ENCODE peak calls at places on chromosomes 12 and 14, in five cellular contexts. H is psoas muscle, Z is heart left ventricle, S is PC-9, L is OCI-LY7. Q is an unnamed sample.

GRCh38 chr12:123171967-123172366 is 21.1 kb upstream of the PITPNM2 start:
- DNase-seq in H (no peak), Z (no peak), S (no peak), L (no peak), Q (peak; percentile 84)

GRCh38 chr12:18158774-18159557 is 69.0 kb upstream of the RERGL start:
- DNase-seq in H (no peak), Z (no peak), S (peak; percentile 27), L (peak; percentile 65), Q (no peak)

GRCh38 chr12:97223419-97223818 is 239.2 kb upstream of the RMST start:
- DNase-seq in H (no peak), Z (no peak), S (no peak), L (no peak), Q (no peak)

GRCh38 chr14:94936411-94936892 is 166.5 kb upstream of the GSC start:
- DNase-seq in H (peak; percentile 78), Z (peak; percentile 69), S (no peak), L (no peak), Q (no peak)

GRCh38 chr12:53174881-53175491 is 5.5 kb upstream of the ZNF740 start:
- DNase-seq in H (no peak), Z (no peak), S (peak; percentile 21), L (peak; percentile 38), Q (peak; percentile 95)

GRCh38 chr12:68317047-68317667 is 15.0 kb downstream of the MDM1 start:
- DNase-seq in H (no peak), Z (peak; percentile 44), S (peak; percentile 2), L (peak; percentile 72), Q (no peak)

GRCh38 chr12:104446646-104447415 is 9.9 kb upstream of the CHST11 start:
- DNase-seq in H (no peak), Z (no peak), S (no peak), L (no peak), Q (no peak)

GRCh38 chr14:91901449-91902250 is 34.3 kb upstream of the TC2N start:
- DNase-seq in H (peak; percentile 74), Z (no peak), S (no peak), L (no peak), Q (no peak)

GRCh38 chr12:6065131-6065871 is 59.2 kb downstream of the VWF start:
- DNase-seq in H (no peak), Z (no peak), S (peak; percentile 72), L (no peak), Q (no peak)

GRCh38 chr12:29320295-29321090 is 60.5 kb downstream of the ERGIC2 start:
- DNase-seq in H (no peak), Z (no peak), S (no peak), L (no peak), Q (no peak)

GRCh38 chr12:116708826-116709756 is 28.8 kb downstream of the SPRING1 start:
- DNase-seq in H (no peak), Z (peak; percentile 37), S (peak; percentile 60), L (peak; percentile 82), Q (peak; percentile 46)

GRCh38 chr14:89137514-89138163 is 279.4 kb downstream of the FOXN3 start:
- DNase-seq in H (peak; percentile 64), Z (peak; percentile 12), S (peak; percentile 79), L (no peak), Q (no peak)

GRCh38 chr12:131121705-131122405 is 168.1 kb downstream of the ADGRD1 start:
- DNase-seq in H (no peak), Z (no peak), S (no peak), L (no peak), Q (no peak)

GRCh38 chr14:71235865-71236264 is 328.6 kb downstream of the PCNX1 start:
- DNase-seq in H (no peak), Z (peak; percentile 54), S (no peak), L (no peak), Q (no peak)

GRCh38 chr14:54420478-54421116 is 20.6 kb downstream of the CNIH1 start:
- DNase-seq in H (no peak), Z (peak; percentile 25), S (peak; percentile 43), L (peak; percentile 35), Q (no peak)

GRCh38 chr12:29343022-29343799 is 37.8 kb downstream of the ERGIC2 start:
- DNase-seq in H (no peak), Z (no peak), S (no peak), L (no peak), Q (no peak)

GRCh38 chr14:33848706-33849454 is 102.0 kb downstream of the EGLN3 start:
- DNase-seq in H (peak; percentile 68), Z (peak; percentile 62), S (peak; percentile 77), L (peak; percentile 7), Q (peak; percentile 36)

GRCh38 chr12:53984901-53985357 is at the start of gene HOXC10:
- DNase-seq in H (peak; percentile 98), Z (peak; percentile 50), S (peak; percentile 77), L (peak; percentile 95), Q (no peak)

GRCh38 chr12:75923964-75924666 is 107.5 kb downstream of the PHLDA1 start:
- DNase-seq in H (no peak), Z (no peak), S (no peak), L (peak; percentile 12), Q (no peak)

GRCh38 chr12:76024942-76025600 is 6.5 kb downstream of the PHLDA1 start:
- DNase-seq in H (no peak), Z (no peak), S (no peak), L (no peak), Q (no peak)

GRCh38 chr14:97634786-97635185 is 837.6 kb downstream of the VRK1 start:
- DNase-seq in H (no peak), Z (no peak), S (no peak), L (no peak), Q (no peak)

GRCh38 chr14:93960108-93960475 is 16.3 kb downstream of the ASB2 start:
- DNase-seq in H (no peak), Z (no peak), S (no peak), L (peak; percentile 50), Q (no peak)

GRCh38 chr12:42402821-42403411 is 76.9 kb downstream of the PPHLN1 start:
- DNase-seq in H (no peak), Z (no peak), S (no peak), L (no peak), Q (no peak)

GRCh38 chr12:110960795-110961194 is 40.4 kb upstream of the MYL2 start:
- DNase-seq in H (no peak), Z (no peak), S (no peak), L (no peak), Q (no peak)

GRCh38 chr12:64882687-64883086 is 58.2 kb downstream of the TBC1D30 start:
- DNase-seq in H (no peak), Z (no peak), S (no peak), L (no peak), Q (no peak)

GRCh38 chr14:74407021-74407800 is 18.8 kb downstream of the SYNDIG1L start:
- DNase-seq in H (no peak), Z (no peak), S (no peak), L (no peak), Q (no peak)

GRCh38 chr12:10319414-10319813 is 11.7 kb downstream of the KLRD1 start:
- DNase-seq in H (no peak), Z (no peak), S (no peak), L (no peak), Q (no peak)

GRCh38 chr12:110067531-110067930 is 19.2 kb upstream of the C12orf76 start:
- DNase-seq in H (no peak), Z (no peak), S (no peak), L (no peak), Q (no peak)

GRCh38 chr12:116066381-116067230 is 210.9 kb downstream of the MED13L start:
- DNase-seq in H (no peak), Z (peak; percentile 27), S (peak; percentile 37), L (peak; percentile 62), Q (no peak)

GRCh38 chr12:104507672-104508071 is 50.9 kb downstream of the CHST11 start:
- DNase-seq in H (no peak), Z (no peak), S (no peak), L (no peak), Q (no peak)

GRCh38 chr12:78483767-78484315 is 380.7 kb upstream of the SYT1 start:
- DNase-seq in H (no peak), Z (no peak), S (no peak), L (no peak), Q (no peak)

GRCh38 chr12:126784328-126784921 is 1482.5 kb upstream of the TMEM132C start:
- DNase-seq in H (no peak), Z (no peak), S (peak; percentile 35), L (peak; percentile 24), Q (peak; percentile 28)

GRCh38 chr12:20629414-20630156 is 65.5 kb upstream of the SLCO1C1 start:
- DNase-seq in H (no peak), Z (no peak), S (peak; percentile 50), L (no peak), Q (no peak)

GRCh38 chr12:52847335-52848102 is 1.3 kb downstream of the KRT78 start:
- DNase-seq in H (no peak), Z (no peak), S (peak; percentile 89), L (no peak), Q (no peak)

GRCh38 chr14:81565441-81566290 is 32.0 kb upstream of the SEL1L start:
- DNase-seq in H (no peak), Z (no peak), S (no peak), L (peak; percentile 54), Q (peak; percentile 54)
- TF ChIP-seq CTCF in H (peak; percentile 38), Z (peak; percentile 47), S (peak; percentile 61), L (peak; percentile 86), Q (peak; percentile 88)

GRCh38 chr12:59155448-59155847 is 235.1 kb upstream of the LRIG3 start:
- DNase-seq in H (no peak), Z (no peak), S (no peak), L (no peak), Q (no peak)
- H3K4me3 ChIP-seq in H (no peak overlapping the region), Z (no peak overlapping the region), S (no peak overlapping the region), L (no peak overlapping the region), Q (no peak overlapping the region)

DNA sequence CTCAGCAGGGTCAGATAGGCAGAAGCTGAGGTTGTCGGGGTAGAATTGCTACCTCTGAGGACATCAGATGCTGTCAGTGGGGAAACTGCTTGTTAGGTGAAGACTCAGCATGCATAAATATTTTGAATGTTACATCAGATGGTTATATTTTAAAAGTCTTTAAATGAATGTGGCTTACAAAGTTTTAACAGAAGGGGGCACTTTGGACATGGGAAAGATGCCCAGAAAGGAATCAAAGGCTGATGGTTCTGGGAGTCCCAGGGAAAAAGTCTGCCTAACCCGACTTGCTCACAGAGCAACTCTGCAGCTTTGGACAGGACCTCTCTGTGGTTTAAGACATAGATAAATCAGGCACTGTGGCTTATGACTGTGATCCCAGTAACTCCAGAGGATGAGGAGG is 474.8 kb downstream of the ATP23 start:
- DNase-seq in H (no peak), Z (no peak), S (no peak), L (no peak), Q (no peak)
- TF ChIP-seq CTCF in H (no peak), Z (no peak), S (peak; percentile 51), L (no peak), Q (no peak)

GRCh38 chr12:132561784-132562156 is 48.6 kb downstream of the LRCOL1 start:
- DNase-seq in H (no peak), Z (no peak), S (peak; percentile 37), L (peak; percentile 48), Q (no peak)
- H3K4me3 ChIP-seq in H (no peak overlapping the region), Z (no peak overlapping the region), S (no peak overlapping the region), L (peak overlapping the region; percentile 84), Q (peak overlapping the region; percentile 81)

GRCh38 chr14:105300542-105301102 is at the start of gene BRF1:
- DNase-seq in H (peak; percentile 98), Z (peak; percentile 96), S (peak; percentile 94), L (peak; percentile 92), Q (no peak)
- TF ChIP-seq CTCF in H (no peak), Z (no peak), S (no peak), L (no peak), Q (no peak)